ENCODE peak calls at places on chromosome 15, in six cellular contexts. D is anterior cingulate cortex, P is caudate nucleus, L is PC-3, W is GM12865, Z is RWPE1. B is an unnamed sample.

GRCh38 chr15:76340802-76341365 is 4.3 kb downstream of the ISL2 start:
- DNase-seq in D (no peak), P (no peak), L (no peak), W (peak; percentile 64), Z (no peak), B (peak; percentile 45)

GRCh38 chr15:52800852-52801747 is 11.0 kb upstream of the ONECUT1 start:
- DNase-seq in D (no peak), P (no peak), L (no peak), W (no peak), Z (no peak), B (no peak)

GRCh38 chr15:42102646-42103235 is 8.4 kb upstream of the PLA2G4D start:
- DNase-seq in D (no peak), P (no peak), L (peak; percentile 36), W (no peak), Z (no peak), B (no peak)

GRCh38 chr15:59491062-59491461 is 53.1 kb downstream of the FAM81A start:
- DNase-seq in D (no peak), P (no peak), L (no peak), W (no peak), Z (no peak), B (no peak)

GRCh38 chr15:30991301-30992072 is at the start of gene MTMR10:
- DNase-seq in D (peak; percentile 66), P (peak; percentile 58), L (peak; percentile 85), W (peak; percentile 91), Z (peak; percentile 90), B (peak; percentile 71)

GRCh38 chr15:73142802-73143762 is 90.8 kb downstream of the NEO1 start:
- DNase-seq in D (no peak), P (no peak), L (no peak), W (peak; percentile 3), Z (no peak), B (no peak)

GRCh38 chr15:63466378-63467192 is 37.8 kb upstream of the USP3 start:
- DNase-seq in D (peak; percentile 9), P (no peak), L (peak; percentile 72), W (peak; percentile 89), Z (peak; percentile 83), B (peak; percentile 62)

GRCh38 chr15:66996099-66996498 is 69.3 kb upstream of the SMAD3 start:
- DNase-seq in D (no peak), P (no peak), L (no peak), W (no peak), Z (no peak), B (no peak)

GRCh38 chr15:57663262-57663661 is 43.3 kb upstream of the POLR2M start:
- DNase-seq in D (no peak), P (no peak), L (no peak), W (no peak), Z (no peak), B (no peak)

GRCh38 chr15:41416162-41416741 is 643 bp upstream of the RTF1 start:
- DNase-seq in D (no peak), P (no peak), L (no peak), W (no peak), Z (no peak), B (no peak)

GRCh38 chr15:88388702-88389101 is 78.5 kb downstream of the MRPL46 start:
- DNase-seq in D (no peak), P (no peak), L (no peak), W (no peak), Z (no peak), B (no peak)

GRCh38 chr15:74050127-74050526 is 32.2 kb downstream of the GOLGA6A start:
- DNase-seq in D (no peak), P (no peak), L (no peak), W (no peak), Z (no peak), B (no peak)

GRCh38 chr15:48680841-48681240 is 35.3 kb upstream of the FBN1 start:
- DNase-seq in D (no peak), P (no peak), L (peak; percentile 90), W (no peak), Z (peak; percentile 33), B (no peak)

GRCh38 chr15:80484312-80484981 is 80.3 kb downstream of the ARNT2 start:
- DNase-seq in D (no peak), P (no peak), L (no peak), W (no peak), Z (no peak), B (no peak)

GRCh38 chr15:66883322-66883911 is 181.4 kb downstream of the SMAD6 start:
- DNase-seq in D (peak; percentile 47), P (no peak), L (peak; percentile 99), W (no peak), Z (peak; percentile 97), B (no peak)

GRCh38 chr15:71440479-71441071 is 325.3 kb downstream of the THSD4 start:
- DNase-seq in D (no peak), P (no peak), L (peak; percentile 67), W (peak; percentile 65), Z (peak; percentile 50), B (no peak)

GRCh38 chr15:77071338-77072223 is 672 bp upstream of the TSPAN3 start:
- DNase-seq in D (no peak), P (no peak), L (no peak), W (no peak), Z (no peak), B (no peak)

GRCh38 chr15:95304116-95304873 is 1026.2 kb upstream of the NR2F2 start:
- DNase-seq in D (no peak), P (no peak), L (no peak), W (no peak), Z (no peak), B (no peak)

GRCh38 chr15:93180656-93181055 is 91.6 kb upstream of the RGMA start:
- DNase-seq in D (no peak), P (no peak), L (no peak), W (no peak), Z (no peak), B (no peak)

GRCh38 chr15:63677778-63678177 is 80.6 kb downstream of the FBXL22 start:
- DNase-seq in D (no peak), P (no peak), L (peak; percentile 90), W (no peak), Z (peak; percentile 13), B (no peak)

GRCh38 chr15:62857411-62857853 is 185.1 kb upstream of the TPM1 start:
- DNase-seq in D (no peak), P (no peak), L (peak; percentile 96), W (no peak), Z (peak; percentile 91), B (peak; percentile 24)

GRCh38 chr15:57667171-57667924 is 39.2 kb upstream of the POLR2M start:
- DNase-seq in D (no peak), P (no peak), L (peak; percentile 65), W (no peak), Z (peak; percentile 53), B (no peak)

GRCh38 chr15:100665570-100665969 is 63.2 kb downstream of the ASB7 start:
- DNase-seq in D (no peak), P (no peak), L (peak; percentile 67), W (no peak), Z (peak; percentile 10), B (no peak)

GRCh38 chr15:97653896-97654295 is 306.6 kb upstream of the ARRDC4 start:
- DNase-seq in D (no peak), P (no peak), L (no peak), W (no peak), Z (no peak), B (no peak)

GRCh38 chr15:43093026-43093425 is 12.8 kb downstream of the UBR1 start:
- DNase-seq in D (no peak), P (no peak), L (no peak), W (peak; percentile 2), Z (no peak), B (no peak)